ENCODE peak calls at places on chromosomes 3 and 15, in seven cellular contexts. One of them, this sample, is unnamed.

GRCh38 chr3:58584690-58585004 is 7.5 kb upstream of the FAM107A start:
- DNase-seq in SW 1271: no peak
- DNase-seq in fibroblast of pulmonary artery: no peak
- DNase-seq in stomach: no peak
- DNase-seq in T1000: no peak
- DNase-seq in HT1080: peak
- DNase-seq in retina: no peak
- DNase-seq in this sample: no peak

GRCh38 chr3:48186993-48187578 is 1.1 kb downstream of the CDC25A start:
- DNase-seq in SW 1271: no peak
- DNase-seq in fibroblast of pulmonary artery: peak
- DNase-seq in stomach: no peak
- DNase-seq in T1000: no peak
- DNase-seq in retina: no peak
- DNase-seq in HT1080: peak
- DNase-seq in this sample: no peak

GRCh38 chr3:172153335-172153861 is 114.0 kb downstream of the FNDC3B start:
- DNase-seq in retina: peak
- DNase-seq in HT1080: peak
- DNase-seq in fibroblast of pulmonary artery: peak
- DNase-seq in SW 1271: peak
- DNase-seq in stomach: peak
- DNase-seq in T1000: peak
- DNase-seq in this sample: peak

GRCh38 chr15:77415450-77416448 is 4.2 kb downstream of the PEAK1 start:
- DNase-seq in retina: no peak
- DNase-seq in T1000: no peak
- DNase-seq in fibroblast of pulmonary artery: peak
- DNase-seq in stomach: no peak
- DNase-seq in HT1080: no peak
- DNase-seq in SW 1271: no peak
- DNase-seq in this sample: no peak

GRCh38 chr3:127114337-127115070 is 78.4 kb upstream of the PRR23E start:
- DNase-seq in T1000: no peak
- DNase-seq in fibroblast of pulmonary artery: no peak
- DNase-seq in retina: no peak
- DNase-seq in stomach: no peak
- DNase-seq in HT1080: no peak
- DNase-seq in SW 1271: no peak
- DNase-seq in this sample: no peak

GRCh38 chr15:85615930-85616329 is 178.8 kb downstream of the KLHL25 start:
- DNase-seq in SW 1271: peak
- DNase-seq in fibroblast of pulmonary artery: peak
- DNase-seq in T1000: no peak
- DNase-seq in stomach: no peak
- DNase-seq in retina: no peak
- DNase-seq in HT1080: peak
- DNase-seq in this sample: no peak

GRCh38 chr3:196268270-196269163 is 19.0 kb downstream of the PCYT1A start:
- DNase-seq in retina: no peak
- DNase-seq in fibroblast of pulmonary artery: peak
- DNase-seq in stomach: no peak
- DNase-seq in HT1080: peak
- DNase-seq in T1000: peak
- DNase-seq in SW 1271: no peak
- DNase-seq in this sample: peak

GRCh38 chr3:113531826-113532697 is at the start of gene SIDT1:
- DNase-seq in SW 1271: no peak
- DNase-seq in fibroblast of pulmonary artery: no peak
- DNase-seq in HT1080: peak
- DNase-seq in T1000: no peak
- DNase-seq in stomach: peak
- DNase-seq in retina: no peak
- DNase-seq in this sample: peak

GRCh38 chr3:173983353-173983752 is 585.8 kb downstream of the NLGN1 start:
- DNase-seq in HT1080: peak
- DNase-seq in fibroblast of pulmonary artery: no peak
- DNase-seq in SW 1271: no peak
- DNase-seq in stomach: no peak
- DNase-seq in T1000: no peak
- DNase-seq in retina: no peak
- DNase-seq in this sample: no peak

GRCh38 chr3:141707741-141708203 is 30.3 kb upstream of the RNF7 start:
- DNase-seq in fibroblast of pulmonary artery: peak
- DNase-seq in SW 1271: no peak
- DNase-seq in retina: no peak
- DNase-seq in T1000: no peak
- DNase-seq in HT1080: peak
- DNase-seq in stomach: no peak
- DNase-seq in this sample: no peak

GRCh38 chr15:89494941-89495637 is 1.3 kb downstream of the RHCG start:
- DNase-seq in fibroblast of pulmonary artery: peak
- DNase-seq in stomach: no peak
- DNase-seq in T1000: no peak
- DNase-seq in HT1080: no peak
- DNase-seq in retina: no peak
- DNase-seq in SW 1271: no peak
- DNase-seq in this sample: peak

GRCh38 chr3:71063768-71064287 is 519.7 kb downstream of the FOXP1 start:
- DNase-seq in retina: no peak
- DNase-seq in fibroblast of pulmonary artery: peak
- DNase-seq in stomach: no peak
- DNase-seq in T1000: no peak
- DNase-seq in HT1080: peak
- DNase-seq in SW 1271: no peak
- DNase-seq in this sample: peak

GRCh38 chr3:59289836-59290235 is 240.0 kb upstream of the CFAP20DC start:
- DNase-seq in retina: no peak
- DNase-seq in fibroblast of pulmonary artery: no peak
- DNase-seq in T1000: no peak
- DNase-seq in stomach: no peak
- DNase-seq in SW 1271: no peak
- DNase-seq in HT1080: no peak
- DNase-seq in this sample: no peak

GRCh38 chr3:52532517-52532837 is 1.2 kb downstream of the NT5DC2 start:
- DNase-seq in T1000: peak
- DNase-seq in HT1080: peak
- DNase-seq in retina: no peak
- DNase-seq in fibroblast of pulmonary artery: peak
- DNase-seq in SW 1271: no peak
- DNase-seq in stomach: peak
- DNase-seq in this sample: peak

GRCh38 chr3:187130346-187131066 is 8.8 kb downstream of the RPL39L start:
- DNase-seq in SW 1271: peak
- DNase-seq in stomach: no peak
- DNase-seq in HT1080: peak
- DNase-seq in fibroblast of pulmonary artery: peak
- DNase-seq in T1000: no peak
- DNase-seq in retina: no peak
- DNase-seq in this sample: peak

GRCh38 chr3:32340039-32340438 is 51.6 kb upstream of the CMTM7 start:
- DNase-seq in T1000: no peak
- DNase-seq in SW 1271: peak
- DNase-seq in stomach: no peak
- DNase-seq in HT1080: peak
- DNase-seq in retina: peak
- DNase-seq in fibroblast of pulmonary artery: peak
- DNase-seq in this sample: peak

GRCh38 chr3:126954141-126954845 is 28.6 kb upstream of the PLXNA1 start:
- DNase-seq in HT1080: peak
- DNase-seq in stomach: no peak
- DNase-seq in fibroblast of pulmonary artery: no peak
- DNase-seq in retina: no peak
- DNase-seq in T1000: peak
- DNase-seq in SW 1271: no peak
- DNase-seq in this sample: peak

GRCh38 chr3:160704006-160704405 is 27.0 kb downstream of the ARL14 start:
- DNase-seq in T1000: no peak
- DNase-seq in SW 1271: no peak
- DNase-seq in retina: no peak
- DNase-seq in fibroblast of pulmonary artery: peak
- DNase-seq in stomach: no peak
- DNase-seq in HT1080: peak
- DNase-seq in this sample: peak

GRCh38 chr3:183226333-183226732 is 26.7 kb upstream of the B3GNT5 start:
- DNase-seq in T1000: no peak
- DNase-seq in stomach: no peak
- DNase-seq in HT1080: no peak
- DNase-seq in retina: no peak
- DNase-seq in fibroblast of pulmonary artery: no peak
- DNase-seq in SW 1271: no peak
- DNase-seq in this sample: no peak

GRCh38 chr15:25674948-25675347 is 188.2 kb downstream of the ATP10A start:
- DNase-seq in T1000: no peak
- DNase-seq in SW 1271: no peak
- DNase-seq in fibroblast of pulmonary artery: no peak
- DNase-seq in retina: no peak
- DNase-seq in stomach: no peak
- DNase-seq in HT1080: no peak
- DNase-seq in this sample: no peak

GRCh38 chr15:84595660-84596059 is 5.1 kb upstream of the ZSCAN2 start:
- DNase-seq in fibroblast of pulmonary artery: no peak
- DNase-seq in retina: no peak
- DNase-seq in stomach: no peak
- DNase-seq in HT1080: no peak
- DNase-seq in SW 1271: no peak
- DNase-seq in T1000: no peak
- DNase-seq in this sample: no peak

GRCh38 chr3:127105587-127105986 is 87.3 kb upstream of the PRR23E start:
- DNase-seq in SW 1271: no peak
- DNase-seq in T1000: no peak
- DNase-seq in stomach: no peak
- DNase-seq in retina: no peak
- DNase-seq in fibroblast of pulmonary artery: no peak
- DNase-seq in HT1080: no peak
- DNase-seq in this sample: no peak

GRCh38 chr3:8441969-8442559 is 59.6 kb upstream of the LMCD1 start:
- DNase-seq in T1000: peak
- DNase-seq in retina: peak
- DNase-seq in fibroblast of pulmonary artery: peak
- DNase-seq in SW 1271: peak
- DNase-seq in stomach: no peak
- DNase-seq in HT1080: peak
- DNase-seq in this sample: peak

GRCh38 chr3:134796313-134797079 is 1.4 kb downstream of the EPHB1 start:
- DNase-seq in HT1080: no peak
- DNase-seq in SW 1271: no peak
- DNase-seq in retina: peak
- DNase-seq in stomach: no peak
- DNase-seq in fibroblast of pulmonary artery: no peak
- DNase-seq in T1000: peak
- DNase-seq in this sample: peak

GRCh38 chr3:115667175-115668065 is 44.1 kb downstream of the GAP43 start:
- DNase-seq in stomach: no peak
- DNase-seq in HT1080: peak
- DNase-seq in SW 1271: no peak
- DNase-seq in retina: no peak
- DNase-seq in fibroblast of pulmonary artery: no peak
- DNase-seq in T1000: no peak
- DNase-seq in this sample: peak

GRCh38 chr15:88623061-88623460 is 1.9 kb downstream of the AEN start:
- DNase-seq in fibroblast of pulmonary artery: peak
- DNase-seq in HT1080: peak
- DNase-seq in retina: no peak
- DNase-seq in T1000: peak
- DNase-seq in SW 1271: peak
- DNase-seq in stomach: no peak
- DNase-seq in this sample: peak